ENCODE peak calls at places on chromosomes 2 and 18, in nine cellular contexts. One of them, this sample, is unnamed.

GRCh38 chr18:79849328-79850207 is 51.8 kb downstream of the KCNG2 start:
- DNase-seq in endothelial cell: no peak
- DNase-seq in ovary: no peak
- DNase-seq in kidney: no peak
- DNase-seq in RWPE1: no peak
- DNase-seq in AG09319: no peak
- DNase-seq in thoracic aorta: no peak
- DNase-seq in endodermal cell: peak
- DNase-seq in astrocyte of the spinal cord: no peak
- DNase-seq in this sample: no peak

GRCh38 chr2:45833968-45834344 is 182.5 kb downstream of the PRKCE start:
- DNase-seq in endothelial cell: no peak
- DNase-seq in ovary: no peak
- DNase-seq in kidney: no peak
- DNase-seq in RWPE1: no peak
- DNase-seq in AG09319: no peak
- DNase-seq in thoracic aorta: no peak
- DNase-seq in endodermal cell: no peak
- DNase-seq in astrocyte of the spinal cord: no peak
- DNase-seq in this sample: no peak

GRCh38 chr18:46754188-46754587 is 2.7 kb downstream of the ST8SIA5 start:
- DNase-seq in endothelial cell: no peak
- DNase-seq in ovary: no peak
- DNase-seq in kidney: no peak
- DNase-seq in RWPE1: no peak
- DNase-seq in AG09319: no peak
- DNase-seq in thoracic aorta: no peak
- DNase-seq in endodermal cell: no peak
- DNase-seq in astrocyte of the spinal cord: no peak
- DNase-seq in this sample: no peak

GRCh38 chr2:231394201-231395141 is 1.0 kb upstream of the B3GNT7 start:
- DNase-seq in endothelial cell: no peak
- DNase-seq in ovary: no peak
- DNase-seq in kidney: peak
- DNase-seq in RWPE1: no peak
- DNase-seq in AG09319: no peak
- DNase-seq in thoracic aorta: no peak
- DNase-seq in endodermal cell: peak
- DNase-seq in astrocyte of the spinal cord: no peak
- DNase-seq in this sample: no peak

GRCh38 chr2:26273501-26273900 is 28.8 kb downstream of the HADHB start:
- DNase-seq in endothelial cell: no peak
- DNase-seq in ovary: no peak
- DNase-seq in kidney: no peak
- DNase-seq in RWPE1: no peak
- DNase-seq in AG09319: no peak
- DNase-seq in thoracic aorta: no peak
- DNase-seq in endodermal cell: no peak
- DNase-seq in astrocyte of the spinal cord: no peak
- DNase-seq in this sample: no peak

GRCh38 chr18:31684279-31685096 is at the start of gene B4GALT6:
- DNase-seq in endothelial cell: peak
- DNase-seq in ovary: peak
- DNase-seq in kidney: peak
- DNase-seq in RWPE1: peak
- DNase-seq in AG09319: no peak
- DNase-seq in thoracic aorta: no peak
- DNase-seq in endodermal cell: peak
- DNase-seq in astrocyte of the spinal cord: peak
- DNase-seq in this sample: no peak

GRCh38 chr2:9769171-9770005 is 73.9 kb upstream of the TAF1B start:
- DNase-seq in endothelial cell: no peak
- DNase-seq in ovary: no peak
- DNase-seq in kidney: no peak
- DNase-seq in RWPE1: no peak
- DNase-seq in AG09319: no peak
- DNase-seq in thoracic aorta: no peak
- DNase-seq in endodermal cell: peak
- DNase-seq in astrocyte of the spinal cord: no peak
- DNase-seq in this sample: no peak

GRCh38 chr2:29705636-29706035 is 215.8 kb downstream of the ALK start:
- DNase-seq in endothelial cell: no peak
- DNase-seq in ovary: no peak
- DNase-seq in kidney: no peak
- DNase-seq in RWPE1: no peak
- DNase-seq in AG09319: no peak
- DNase-seq in thoracic aorta: no peak
- DNase-seq in endodermal cell: no peak
- DNase-seq in astrocyte of the spinal cord: no peak
- DNase-seq in this sample: no peak

DNA sequence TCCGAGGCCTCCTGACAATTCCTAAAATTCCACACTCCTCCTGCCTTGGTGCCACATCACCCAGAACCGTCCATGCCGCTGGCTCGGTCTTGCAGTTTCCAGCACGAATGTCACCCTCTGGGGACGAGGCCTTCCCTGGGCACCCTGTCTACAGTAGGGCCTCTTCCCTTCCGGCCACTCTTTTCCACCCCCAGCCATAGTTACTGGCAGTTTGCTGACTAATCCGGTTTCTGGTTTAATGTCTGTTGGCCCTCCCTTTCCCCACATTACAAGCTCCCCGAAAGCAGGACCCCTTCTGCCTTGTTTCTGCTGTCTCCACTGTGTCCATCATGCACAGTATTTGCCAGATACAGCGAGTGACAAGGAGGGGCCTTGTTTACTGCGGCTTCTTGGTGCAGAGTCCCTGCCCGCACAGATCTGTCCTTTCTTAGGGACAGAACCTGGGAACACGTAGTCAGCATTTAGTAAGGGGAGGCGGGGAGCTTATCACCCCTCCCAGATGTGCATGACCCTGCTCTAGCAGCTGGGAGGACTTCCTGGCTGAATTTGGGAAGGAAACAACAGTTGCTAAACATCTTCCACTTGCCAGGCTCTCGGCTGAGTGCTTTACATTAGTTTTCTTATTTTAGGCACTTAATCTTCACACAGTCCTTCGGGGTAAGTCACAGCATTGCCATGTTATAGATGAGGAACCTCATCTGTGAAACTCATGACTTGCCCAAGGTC is 23.6 kb upstream of the CATIP start:
- DNase-seq in endothelial cell: no peak
- DNase-seq in ovary: no peak
- DNase-seq in kidney: peak
- DNase-seq in RWPE1: no peak
- DNase-seq in AG09319: no peak
- DNase-seq in thoracic aorta: no peak
- DNase-seq in endodermal cell: peak
- DNase-seq in astrocyte of the spinal cord: no peak
- DNase-seq in this sample: no peak
- TF ChIP-seq CTCF in endothelial cell: no peak
- TF ChIP-seq CTCF in ovary: no peak
- TF ChIP-seq CTCF in kidney: no peak
- TF ChIP-seq CTCF in RWPE1: no peak
- TF ChIP-seq CTCF in AG09319: no peak
- TF ChIP-seq CTCF in thoracic aorta: no peak
- TF ChIP-seq CTCF in endodermal cell: no peak
- TF ChIP-seq CTCF in astrocyte of the spinal cord: no peak
- TF ChIP-seq CTCF in this sample: no peak

DNA sequence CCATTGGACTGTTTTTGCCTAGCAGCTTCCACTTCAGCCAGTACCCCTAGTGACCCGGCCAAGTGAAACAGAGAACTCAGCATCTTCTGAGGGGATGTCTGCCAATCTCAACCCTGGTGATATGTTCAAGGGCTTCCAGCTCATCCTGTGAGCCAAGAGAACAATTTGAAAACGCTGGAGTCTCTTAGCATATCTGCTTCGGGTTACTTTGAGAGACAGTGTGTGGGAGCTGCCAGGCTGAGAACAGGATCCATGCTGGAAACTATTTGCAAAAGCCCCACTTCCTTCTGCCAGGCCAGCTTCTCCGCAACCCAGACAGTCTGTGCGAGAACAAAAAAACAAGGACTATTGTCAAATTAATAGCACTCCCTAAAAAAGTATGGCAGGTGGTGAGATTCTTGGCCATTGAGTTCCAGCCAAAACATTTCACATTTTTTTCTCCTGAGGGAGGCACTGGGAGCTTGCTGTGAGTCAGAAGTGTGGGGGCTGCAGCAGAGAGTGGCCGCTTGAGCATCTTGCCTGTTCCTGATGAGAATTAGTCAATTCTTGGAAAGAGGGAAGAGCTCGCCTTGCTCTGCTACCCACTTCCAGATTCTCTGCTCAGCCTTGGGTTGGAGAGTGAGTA is 395.6 kb upstream of the TRIB2 start:
- DNase-seq in endothelial cell: no peak
- DNase-seq in ovary: peak
- DNase-seq in kidney: no peak
- DNase-seq in RWPE1: peak
- DNase-seq in AG09319: peak
- DNase-seq in thoracic aorta: peak
- DNase-seq in endodermal cell: no peak
- DNase-seq in astrocyte of the spinal cord: peak
- DNase-seq in this sample: no peak
- TF ChIP-seq CTCF in endothelial cell: no peak
- TF ChIP-seq CTCF in ovary: no peak
- TF ChIP-seq CTCF in kidney: no peak
- TF ChIP-seq CTCF in RWPE1: no peak
- TF ChIP-seq CTCF in AG09319: peak
- TF ChIP-seq CTCF in thoracic aorta: no peak
- TF ChIP-seq CTCF in endodermal cell: no peak
- TF ChIP-seq CTCF in astrocyte of the spinal cord: peak
- TF ChIP-seq CTCF in this sample: no peak

GRCh38 chr2:220297093-220297492 is 669.7 kb downstream of the SLC4A3 start:
- DNase-seq in endothelial cell: no peak
- DNase-seq in ovary: no peak
- DNase-seq in kidney: no peak
- DNase-seq in RWPE1: no peak
- DNase-seq in AG09319: no peak
- DNase-seq in thoracic aorta: no peak
- DNase-seq in endodermal cell: no peak
- DNase-seq in astrocyte of the spinal cord: no peak
- DNase-seq in this sample: no peak

GRCh38 chr2:220293966-220294365 is 666.5 kb downstream of the SLC4A3 start:
- DNase-seq in endothelial cell: no peak
- DNase-seq in ovary: no peak
- DNase-seq in kidney: no peak
- DNase-seq in RWPE1: no peak
- DNase-seq in AG09319: no peak
- DNase-seq in thoracic aorta: no peak
- DNase-seq in endodermal cell: no peak
- DNase-seq in astrocyte of the spinal cord: no peak
- DNase-seq in this sample: no peak

GRCh38 chr2:220300806-220301205 is 673.4 kb downstream of the SLC4A3 start:
- DNase-seq in endothelial cell: no peak
- DNase-seq in ovary: no peak
- DNase-seq in kidney: no peak
- DNase-seq in RWPE1: no peak
- DNase-seq in AG09319: peak
- DNase-seq in thoracic aorta: no peak
- DNase-seq in endodermal cell: no peak
- DNase-seq in astrocyte of the spinal cord: no peak
- DNase-seq in this sample: no peak

GRCh38 chr2:220296174-220296573 is 668.7 kb downstream of the SLC4A3 start:
- DNase-seq in endothelial cell: no peak
- DNase-seq in ovary: no peak
- DNase-seq in kidney: no peak
- DNase-seq in RWPE1: no peak
- DNase-seq in AG09319: no peak
- DNase-seq in thoracic aorta: no peak
- DNase-seq in endodermal cell: no peak
- DNase-seq in astrocyte of the spinal cord: no peak
- DNase-seq in this sample: no peak
- TF ChIP-seq CTCF in endothelial cell: no peak
- TF ChIP-seq CTCF in ovary: no peak
- TF ChIP-seq CTCF in kidney: no peak
- TF ChIP-seq CTCF in RWPE1: no peak
- TF ChIP-seq CTCF in AG09319: no peak
- TF ChIP-seq CTCF in thoracic aorta: no peak
- TF ChIP-seq CTCF in endodermal cell: peak
- TF ChIP-seq CTCF in astrocyte of the spinal cord: no peak
- TF ChIP-seq CTCF in this sample: no peak

GRCh38 chr2:100262555-100263320 is 59.6 kb downstream of the LONRF2 start:
- DNase-seq in endothelial cell: peak
- DNase-seq in ovary: peak
- DNase-seq in kidney: no peak
- DNase-seq in RWPE1: peak
- DNase-seq in AG09319: no peak
- DNase-seq in thoracic aorta: no peak
- DNase-seq in endodermal cell: peak
- DNase-seq in astrocyte of the spinal cord: peak
- DNase-seq in this sample: peak

GRCh38 chr2:100262043-100262442 is 60.3 kb downstream of the LONRF2 start:
- DNase-seq in endothelial cell: no peak
- DNase-seq in ovary: no peak
- DNase-seq in kidney: no peak
- DNase-seq in RWPE1: no peak
- DNase-seq in AG09319: no peak
- DNase-seq in thoracic aorta: no peak
- DNase-seq in endodermal cell: no peak
- DNase-seq in astrocyte of the spinal cord: no peak
- DNase-seq in this sample: no peak

GRCh38 chr2:100259106-100259505 is 63.2 kb downstream of the LONRF2 start:
- DNase-seq in endothelial cell: no peak
- DNase-seq in ovary: no peak
- DNase-seq in kidney: no peak
- DNase-seq in RWPE1: no peak
- DNase-seq in AG09319: no peak
- DNase-seq in thoracic aorta: no peak
- DNase-seq in endodermal cell: no peak
- DNase-seq in astrocyte of the spinal cord: no peak
- DNase-seq in this sample: no peak

GRCh38 chr2:100259991-100260390 is 62.3 kb downstream of the LONRF2 start:
- DNase-seq in endothelial cell: no peak
- DNase-seq in ovary: no peak
- DNase-seq in kidney: no peak
- DNase-seq in RWPE1: no peak
- DNase-seq in AG09319: no peak
- DNase-seq in thoracic aorta: no peak
- DNase-seq in endodermal cell: no peak
- DNase-seq in astrocyte of the spinal cord: no peak
- DNase-seq in this sample: no peak

DNA sequence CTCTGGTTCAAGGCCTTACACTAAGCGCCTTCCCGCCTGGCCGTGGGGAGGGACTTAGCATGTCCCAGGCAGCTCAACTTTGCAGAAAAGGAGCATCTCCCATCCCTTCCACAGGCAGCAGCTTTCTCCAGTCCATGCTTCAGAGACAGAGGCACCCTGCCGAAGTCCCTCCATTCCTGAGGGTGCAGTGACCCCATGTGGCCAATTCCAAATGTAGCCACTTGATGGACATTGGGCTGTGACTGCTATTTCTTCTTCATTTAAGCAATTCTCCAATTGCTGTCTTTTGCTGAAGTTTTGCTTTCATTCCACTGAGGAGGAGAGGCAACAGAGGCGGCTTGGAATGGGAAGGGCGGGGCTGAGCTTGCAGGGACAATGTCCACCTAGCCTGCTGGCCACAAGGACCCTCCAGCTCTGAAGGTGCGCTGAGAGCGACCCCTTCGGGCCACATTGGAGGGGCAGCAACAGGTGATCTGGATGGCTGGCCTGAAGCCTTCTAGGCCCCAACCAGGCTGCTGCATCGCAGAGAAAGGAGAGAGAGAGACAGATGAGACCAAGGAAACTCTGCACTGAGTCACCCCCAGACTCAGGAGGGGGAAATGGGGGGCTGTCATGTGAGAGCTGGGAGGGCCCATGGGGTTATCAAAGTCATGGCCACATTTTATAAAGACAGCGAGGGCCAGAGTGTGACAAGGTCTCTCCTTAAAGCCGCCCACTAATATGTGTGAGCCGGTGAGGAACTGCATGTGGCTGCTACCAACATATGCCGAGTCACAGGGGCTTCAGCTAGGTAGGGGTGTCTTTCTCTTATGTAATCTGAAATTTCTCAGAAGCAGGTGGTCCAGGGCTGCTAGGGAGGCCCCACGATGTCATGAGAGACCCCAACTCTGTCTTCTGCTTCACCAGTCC is 61.3 kb downstream of the LONRF2 start:
- DNase-seq in endothelial cell: peak
- DNase-seq in ovary: peak
- DNase-seq in kidney: no peak
- DNase-seq in RWPE1: peak
- DNase-seq in AG09319: peak
- DNase-seq in thoracic aorta: no peak
- DNase-seq in endodermal cell: peak
- DNase-seq in astrocyte of the spinal cord: peak
- DNase-seq in this sample: no peak
- TF ChIP-seq CTCF in endothelial cell: peak
- TF ChIP-seq CTCF in ovary: peak
- TF ChIP-seq CTCF in kidney: peak
- TF ChIP-seq CTCF in RWPE1: peak
- TF ChIP-seq CTCF in AG09319: peak
- TF ChIP-seq CTCF in thoracic aorta: peak
- TF ChIP-seq CTCF in endodermal cell: peak
- TF ChIP-seq CTCF in astrocyte of the spinal cord: peak
- TF ChIP-seq CTCF in this sample: no peak

This sample was measured in omental fat pad.